ENCODE peak calls at places on chromosomes 3 and 15, in eight cellular contexts. P, E, V, X, W, B, L and F are unnamed samples.

GRCh38 chr3:146157325-146158060 is 3.5 kb downstream of the PLOD2 start:
- DNase-seq in E (no peak), W (no peak), V (no peak), X (no peak), P (no peak), L (no peak), B (no peak), F (no peak)

GRCh38 chr3:44104668-44105321 is 136.9 kb upstream of the TOPAZ1 start:
- DNase-seq in P (no peak), B (no peak), W (peak), E (peak), X (peak), V (no peak), L (peak), F (no peak)

GRCh38 chr15:38612159-38612863 is 47.7 kb upstream of the RASGRP1 start:
- DNase-seq in P (no peak), X (no peak), E (no peak), V (no peak), L (no peak), B (no peak), W (no peak), F (no peak)

GRCh38 chr3:41200669-41201021 is 1.3 kb downstream of the CTNNB1 start:
- DNase-seq in W (peak), X (peak), P (no peak), E (peak), V (no peak), B (no peak), L (no peak), F (no peak)

GRCh38 chr15:36330598-36330997 is 248.8 kb upstream of the CDIN1 start:
- DNase-seq in E (no peak), W (no peak), X (no peak), V (no peak), L (no peak), B (no peak), P (no peak), F (no peak)

GRCh38 chr3:32460031-32460749 is 42.5 kb downstream of the CMTM6 start:
- DNase-seq in W (no peak), V (no peak), X (no peak), P (no peak), E (no peak), L (no peak), B (no peak), F (no peak)

GRCh38 chr3:5071061-5071460 is 51.0 kb upstream of the ARL8B start:
- DNase-seq in E (peak), X (no peak), L (peak), B (no peak), W (peak), V (no peak), P (no peak), F (no peak)

GRCh38 chr3:41363830-41364523 is 164.7 kb downstream of the CTNNB1 start:
- DNase-seq in X (peak), E (no peak), V (no peak), B (no peak), W (no peak), L (no peak), P (no peak), F (no peak)

GRCh38 chr15:67303490-67304363 is 49.1 kb downstream of the IQCH start:
- DNase-seq in E (peak), V (no peak), B (no peak), W (peak), L (peak), P (no peak), X (peak), F (no peak)

GRCh38 chr15:91420689-91421088 is 320.6 kb downstream of the SV2B start:
- DNase-seq in B (no peak), L (no peak), X (no peak), E (no peak), P (no peak), W (no peak), V (no peak), F (no peak)

GRCh38 chr15:29822685-29823459 is 604 bp upstream of the TJP1 start:
- DNase-seq in X (peak), V (peak), P (peak), B (peak), E (peak), L (no peak), W (peak), F (peak)

GRCh38 chr3:14513566-14514322 is 26.4 kb downstream of the GRIP2 start:
- DNase-seq in E (no peak), W (no peak), L (no peak), P (peak), B (peak), V (no peak), X (no peak), F (no peak)

GRCh38 chr3:24829632-24830229 is 335.1 kb upstream of the THRB start:
- DNase-seq in X (peak), E (peak), P (peak), L (no peak), B (no peak), V (peak), W (no peak), F (peak)

GRCh38 chr15:93882133-93882532 is 349.2 kb upstream of the MCTP2 start:
- DNase-seq in L (no peak), V (no peak), P (no peak), X (no peak), B (no peak), W (no peak), E (no peak), F (no peak)

GRCh38 chr3:5115506-5116162 is 6.5 kb upstream of the ARL8B start:
- DNase-seq in X (no peak), B (no peak), E (no peak), W (peak), L (no peak), P (no peak), V (no peak), F (no peak)

GRCh38 chr3:182603501-182603900 is 189.8 kb upstream of the ATP11B start:
- DNase-seq in E (no peak), L (no peak), P (no peak), V (no peak), X (no peak), B (no peak), W (no peak), F (no peak)

GRCh38 chr3:175591375-175591774 is 732.2 kb downstream of the NAALADL2 start:
- DNase-seq in P (no peak), X (no peak), V (no peak), W (no peak), B (no peak), E (no peak), L (no peak), F (no peak)

GRCh38 chr3:127632035-127632434 is 3.0 kb downstream of the PODXL2 start:
- DNase-seq in L (no peak), V (no peak), W (no peak), E (no peak), X (no peak), B (no peak), P (no peak), F (no peak)

GRCh38 chr15:85337398-85338074 is 42.9 kb upstream of the AKAP13 start:
- DNase-seq in L (no peak), W (no peak), P (no peak), X (no peak), E (no peak), B (no peak), V (no peak), F (no peak)

GRCh38 chr15:86852741-86853140 is 773.1 kb downstream of the AGBL1 start:
- DNase-seq in W (no peak), E (no peak), L (no peak), B (no peak), X (no peak), P (no peak), V (no peak), F (no peak)

GRCh38 chr3:74067296-74067695 is 442.6 kb upstream of the PDZRN3 start:
- DNase-seq in E (no peak), B (no peak), W (peak), P (no peak), L (no peak), X (no peak), V (no peak), F (no peak)

GRCh38 chr3:8903191-8903590 is 60.1 kb downstream of the RAD18 start:
- DNase-seq in B (no peak), L (no peak), V (no peak), X (no peak), W (no peak), P (no peak), E (no peak), F (no peak)

GRCh38 chr15:70902105-70902504 is 9.5 kb downstream of the LRRC49 start:
- DNase-seq in L (peak), X (no peak), B (no peak), E (peak), W (peak), P (no peak), V (no peak), F (no peak)

GRCh38 chr3:73530030-73530411 is 94.7 kb downstream of the PDZRN3 start:
- DNase-seq in B (no peak), V (no peak), W (peak), X (no peak), E (peak), P (no peak), L (peak), F (no peak)

GRCh38 chr3:156161172-156161571 is 40.8 kb downstream of the KCNAB1 start:
- DNase-seq in V (no peak), E (no peak), W (peak), X (no peak), P (no peak), L (peak), B (no peak), F (no peak)

GRCh38 chr3:45612918-45613602 is 18.5 kb downstream of the LIMD1 start:
- DNase-seq in P (no peak), V (no peak), X (peak), L (peak), W (peak), B (no peak), E (peak), F (no peak)

GRCh38 chr3:52851348-52851747 is 16.5 kb upstream of the MUSTN1 start:
- DNase-seq in B (no peak), X (peak), W (peak), P (no peak), E (peak), V (no peak), L (peak), F (no peak)

GRCh38 chr3:136788154-136788553 is 30.8 kb upstream of the SLC35G2 start:
- DNase-seq in P (no peak), L (no peak), X (no peak), W (no peak), V (no peak), B (no peak), E (no peak), F (no peak)

GRCh38 chr3:13379191-13379830 is 40.8 kb downstream of the NUP210 start:
- DNase-seq in W (peak), X (no peak), V (no peak), L (peak), B (peak), E (peak), P (no peak), F (no peak)

GRCh38 chr15:99437315-99438221 is 128.2 kb upstream of the MEF2A start:
- DNase-seq in E (no peak), V (no peak), W (no peak), L (no peak), P (peak), X (no peak), B (peak), F (peak)

GRCh38 chr3:142028174-142028833 is 121.0 kb downstream of the TFDP2 start:
- DNase-seq in L (peak), P (no peak), V (no peak), W (peak), E (peak), X (peak), B (no peak), F (no peak)

GRCh38 chr15:83065431-83065830 is 1.6 kb downstream of the BTBD1 start:
- DNase-seq in V (no peak), X (no peak), W (no peak), B (no peak), E (no peak), L (no peak), P (no peak), F (no peak)

GRCh38 chr3:23567917-23568316 is 237.8 kb upstream of the UBE2E1 start:
- DNase-seq in P (no peak), E (peak), L (peak), B (no peak), W (peak), X (no peak), V (no peak), F (no peak)

GRCh38 chr3:42747581-42747980 is 25.5 kb downstream of the CCDC13 start:
- DNase-seq in B (peak), L (no peak), P (no peak), X (no peak), W (no peak), V (no peak), E (no peak), F (peak)

GRCh38 chr3:42749025-42749752 is 23.9 kb downstream of the CCDC13 start:
- DNase-seq in E (no peak), W (no peak), X (no peak), B (peak), L (no peak), V (no peak), P (no peak), F (no peak)

GRCh38 chr3:42751609-42752008 is 21.4 kb downstream of the CCDC13 start:
- DNase-seq in P (no peak), B (peak), E (peak), V (no peak), L (no peak), X (no peak), W (no peak), F (no peak)

GRCh38 chr3:42750834-42751233 is 22.2 kb downstream of the CCDC13 start:
- DNase-seq in L (no peak), W (no peak), V (no peak), E (no peak), B (peak), X (no peak), P (no peak), F (peak)

DNA sequence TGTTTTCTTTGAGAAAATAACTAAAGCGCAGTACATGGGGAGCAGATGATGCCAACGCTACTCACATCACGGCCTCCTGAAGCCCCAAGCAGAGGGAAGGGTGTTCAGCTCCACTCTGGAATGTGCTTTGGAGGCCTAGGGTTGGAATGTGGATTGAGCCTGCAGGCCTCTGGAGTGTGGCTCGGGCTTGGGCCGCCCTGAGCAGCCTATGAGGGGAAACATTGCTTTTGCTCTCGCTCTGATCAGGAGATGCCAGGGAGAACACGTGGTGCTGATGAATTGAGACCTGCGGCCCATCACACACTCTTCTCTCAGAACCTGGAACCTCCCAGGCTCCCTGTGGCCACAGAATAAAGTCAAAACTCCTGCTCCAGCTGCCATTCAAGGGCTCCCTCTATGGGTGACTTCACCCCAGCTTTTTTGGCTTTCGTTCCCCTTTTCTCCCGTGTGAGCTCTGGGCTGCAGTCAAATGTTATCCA is 23.3 kb downstream of the CCDC13 start:
- DNase-seq in E (peak), L (no peak), X (no peak), P (no peak), B (peak), W (peak), V (no peak), F (no peak)
- TF ChIP-seq CTCF in E (peak), L (peak), X (peak), P (peak), B (peak), W (peak), V (peak), F (no peak)

GRCh38 chr3:50155491-50155878 is 361 bp downstream of the SEMA3F start:
- DNase-seq in B (no peak), L (no peak), P (no peak), W (no peak), E (no peak), V (no peak), X (no peak), F (no peak)

GRCh38 chr3:50154476-50154839 is 666 bp upstream of the SEMA3F start:
- DNase-seq in P (no peak), X (peak), L (no peak), V (no peak), E (no peak), W (no peak), B (no peak), F (no peak)

GRCh38 chr3:50155891-50156290 is 767 bp downstream of the SEMA3F start:
- DNase-seq in B (no peak), W (no peak), E (no peak), X (no peak), P (no peak), L (no peak), V (no peak), F (no peak)

GRCh38 chr3:50153782-50154475 is 1.2 kb upstream of the SEMA3F start:
- DNase-seq in P (no peak), W (no peak), L (no peak), V (no peak), B (no peak), X (no peak), E (no peak), F (no peak)

GRCh38 chr3:50154840-50155490 is at the start of gene SEMA3F:
- DNase-seq in P (peak), W (peak), V (peak), B (peak), X (peak), E (peak), L (no peak), F (peak)
- TF ChIP-seq CTCF in P (no peak), W (no peak), V (no peak), B (no peak), X (no peak), E (no peak), L (no peak), F (no peak)

DNA sequence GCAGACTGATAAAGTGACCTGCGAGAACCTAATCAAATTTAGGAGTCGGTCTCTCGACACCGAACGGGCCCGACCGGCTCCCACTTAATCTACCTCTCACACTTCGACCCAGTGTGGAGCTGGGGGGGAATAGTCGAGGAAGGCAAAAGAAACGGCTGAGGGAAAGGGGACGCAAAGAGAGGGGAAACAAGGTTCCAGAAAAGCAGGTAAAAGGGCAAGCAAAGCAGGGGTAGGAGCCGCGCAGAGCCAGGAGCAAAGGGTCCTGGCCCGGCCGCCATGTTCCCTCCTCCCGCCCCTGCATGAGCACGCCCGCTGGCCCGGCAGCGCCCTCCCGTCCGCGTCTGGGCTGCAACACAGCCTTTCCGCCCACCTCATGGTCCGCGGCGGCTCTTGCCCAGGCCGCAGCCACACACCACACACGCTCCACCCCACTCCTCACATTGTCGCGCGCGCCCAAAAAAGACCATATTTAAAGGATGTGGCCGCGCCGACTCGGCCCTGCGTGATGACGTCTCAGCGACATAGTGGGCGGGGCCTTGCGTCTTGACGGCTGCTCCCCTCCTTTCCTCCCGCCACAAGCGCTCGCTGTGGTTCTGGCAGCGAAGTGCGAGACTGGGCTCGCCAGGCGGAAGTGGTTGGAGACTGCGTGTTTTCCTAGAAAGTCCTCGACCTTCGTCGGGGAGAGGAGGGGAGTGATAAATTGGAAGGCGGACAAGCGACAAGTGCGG is at the start of gene ICE2:
- DNase-seq in V (peak), W (peak), X (peak), B (peak), L (peak), P (peak), E (peak), F (peak)
- TF ChIP-seq CTCF in V (no peak), W (no peak), X (no peak), B (no peak), L (no peak), P (no peak), E (peak), F (no peak)

GRCh38 chr3:89246326-89246725 is 138.9 kb downstream of the EPHA3 start:
- DNase-seq in V (no peak), B (no peak), X (no peak), E (no peak), W (no peak), P (no peak), L (no peak), F (no peak)
- TF ChIP-seq CTCF in V (no peak), B (no peak), X (no peak), E (no peak), W (no peak), P (no peak), L (no peak), F (no peak)

DNA sequence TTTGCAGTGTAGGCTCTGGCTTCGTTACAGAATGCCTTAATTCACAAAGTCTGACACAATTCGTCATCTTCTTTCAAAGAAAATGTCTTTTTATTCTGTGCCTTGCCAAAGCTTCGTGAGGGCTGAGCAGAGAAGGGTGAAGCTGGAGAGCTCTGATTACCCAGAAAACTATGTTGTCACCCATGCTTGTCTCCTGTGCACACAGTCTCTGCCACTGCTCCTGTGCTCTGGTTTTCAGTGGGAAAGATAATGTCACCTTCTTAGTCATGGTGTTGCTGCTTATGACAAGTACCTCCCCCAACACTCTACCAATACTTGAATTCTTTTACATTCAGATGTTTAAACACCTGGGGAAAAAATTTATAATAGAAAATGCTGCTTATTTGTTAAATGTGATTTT is 509.2 kb upstream of the GRM7 start:
- DNase-seq in B (no peak), X (no peak), P (no peak), L (no peak), W (no peak), V (no peak), E (no peak), F (no peak)
- TF ChIP-seq CTCF in B (no peak), X (no peak), P (no peak), L (no peak), W (no peak), V (no peak), E (no peak), F (no peak)

GRCh38 chr3:188052229-188052965 is 101.6 kb upstream of the LPP start:
- DNase-seq in P (peak), E (peak), W (peak), V (peak), X (no peak), B (peak), L (no peak), F (peak)
- TF ChIP-seq CTCF in P (peak), E (peak), W (peak), V (no peak), X (no peak), B (peak), L (no peak), F (no peak)

GRCh38 chr3:177124882-177125281 is 72.4 kb downstream of the TBL1XR1 start:
- DNase-seq in W (no peak), L (no peak), X (no peak), P (no peak), E (peak), V (no peak), B (no peak), F (no peak)
- TF ChIP-seq CTCF in W (no peak), L (no peak), X (no peak), P (no peak), E (no peak), V (no peak), B (no peak), F (no peak)

DNA sequence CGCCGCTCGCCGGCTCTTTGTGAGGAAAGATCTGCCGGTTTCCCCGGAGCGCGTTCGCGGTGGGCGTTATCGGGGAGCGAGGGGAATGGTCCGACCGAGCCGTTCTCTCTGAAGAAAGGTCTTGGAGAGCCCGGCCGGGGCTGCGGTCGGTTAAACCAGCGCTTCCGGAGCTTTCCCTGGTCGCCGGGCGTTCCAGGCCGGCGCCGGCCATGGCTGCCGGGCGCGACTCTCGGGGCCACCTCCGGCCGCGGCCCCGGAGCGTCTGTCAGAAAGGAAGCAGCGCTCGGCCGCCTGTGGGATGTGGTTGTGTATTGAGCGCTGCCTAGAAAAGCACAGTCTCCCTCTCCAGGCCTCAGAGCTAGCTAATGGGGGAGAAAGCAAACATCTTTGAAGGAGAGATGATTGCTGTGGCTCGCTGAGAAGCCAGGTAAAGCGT is 731 bp downstream of the FYTTD1 start:
- DNase-seq in B (peak), W (peak), E (peak), X (peak), L (peak), V (peak), P (peak), F (peak)
- TF ChIP-seq CTCF in B (no peak), W (no peak), E (no peak), X (no peak), L (peak), V (no peak), P (peak), F (no peak)